ENCODE peak calls at places on chromosomes 4 and X, in five cellular contexts. Q, I, U, H and L are unnamed samples.

GRCh38 chr4:81664079-81664478 is 192.4 kb upstream of the RASGEF1B start:
- DNase-seq in Q (no peak), I (no peak), U (no peak), H (no peak), L (no peak)

GRCh38 chrX:2583194-2584162 is 82.7 kb upstream of the DHRSX start:
- DNase-seq in Q (no peak), I (no peak), U (no peak), H (no peak), L (no peak)

GRCh38 chr4:71294301-71294700 is 44.5 kb upstream of the SLC4A4 start:
- DNase-seq in Q (peak; percentile 37), I (peak; percentile 36), U (no peak), H (no peak), L (no peak)

GRCh38 chr4:8332891-8333331 is 63.4 kb downstream of the HTRA3 start:
- DNase-seq in Q (no peak), I (no peak), U (no peak), H (no peak), L (no peak)

GRCh38 chr4:87843936-87844335 is 11.2 kb downstream of the MEPE start:
- DNase-seq in Q (peak; percentile 83), I (peak; percentile 63), U (no peak), H (no peak), L (peak; percentile 12)

GRCh38 chr4:188992706-188993105 is 853.5 kb downstream of the TRIML1 start:
- DNase-seq in Q (no peak), I (no peak), U (no peak), H (no peak), L (no peak)

GRCh38 chr4:7539659-7540058 is 104.9 kb upstream of the PSAPL1 start:
- DNase-seq in Q (no peak), I (no peak), U (peak; percentile 79), H (peak; percentile 16), L (peak; percentile 71)

GRCh38 chr4:6960154-6960553 is 50.5 kb downstream of the TBC1D14 start:
- DNase-seq in Q (no peak), I (no peak), U (no peak), H (no peak), L (no peak)

GRCh38 chrX:94058728-94059382 is 384.8 kb downstream of the FAM133A start:
- DNase-seq in Q (peak; percentile 1), I (no peak), U (no peak), H (no peak), L (no peak)

GRCh38 chr4:56626963-56627362 is 54.1 kb downstream of the HOPX start:
- DNase-seq in Q (no peak), I (no peak), U (no peak), H (no peak), L (no peak)

GRCh38 chr4:2964077-2964471 is 703 bp downstream of the GRK4 start:
- DNase-seq in Q (no peak), I (no peak), U (no peak), H (no peak), L (no peak)

GRCh38 chrX:69032601-69033000 is 132.7 kb downstream of the PJA1 start:
- DNase-seq in Q (no peak), I (no peak), U (no peak), H (no peak), L (peak; percentile 80)